ENCODE peak calls at places on chromosomes 6 and 20, in eight cellular contexts. One of them, this sample, is unnamed.

GRCh38 chr6:25370175-25371036 is 91.2 kb downstream of the CARMIL1 start:
- DNase-seq in hypothalamus: no peak
- DNase-seq in stimulated activated CD8-positive, alpha-beta memory T cell treated with anti-CD3 and anti-CD28 coated beads, Interleukin-7, amount 100 ng/mL, for 4 hours: no peak
- DNase-seq in activated CD8-positive, alpha-beta memory T cell treated with anti-CD3 and anti-CD28 coated beads for 48 hours: no peak
- DNase-seq in CD4-positive, alpha-beta memory T cell: no peak
- DNase-seq in ureter: no peak
- DNase-seq in activated gamma-delta T cell treated with Interleukin-2 at 50 U/mL for 16 hours: no peak
- DNase-seq in neuronal stem cell: no peak
- DNase-seq in this sample: peak; percentile 75

GRCh38 chr6:152004036-152004566 is 196.6 kb downstream of the ESR1 start:
- DNase-seq in activated gamma-delta T cell treated with Interleukin-2 at 50 U/mL for 16 hours: no peak
- DNase-seq in neuronal stem cell: no peak
- DNase-seq in CD4-positive, alpha-beta memory T cell: no peak
- DNase-seq in activated CD8-positive, alpha-beta memory T cell treated with anti-CD3 and anti-CD28 coated beads for 48 hours: no peak
- DNase-seq in stimulated activated CD8-positive, alpha-beta memory T cell treated with anti-CD3 and anti-CD28 coated beads, Interleukin-7, amount 100 ng/mL, for 4 hours: no peak
- DNase-seq in hypothalamus: no peak
- DNase-seq in ureter: no peak
- DNase-seq in this sample: no peak

GRCh38 chr6:24702720-24703282 is 16.2 kb downstream of the C6orf62 start:
- DNase-seq in CD4-positive, alpha-beta memory T cell: no peak
- DNase-seq in activated gamma-delta T cell treated with Interleukin-2 at 50 U/mL for 16 hours: no peak
- DNase-seq in hypothalamus: no peak
- DNase-seq in activated CD8-positive, alpha-beta memory T cell treated with anti-CD3 and anti-CD28 coated beads for 48 hours: no peak
- DNase-seq in ureter: no peak
- DNase-seq in neuronal stem cell: no peak
- DNase-seq in stimulated activated CD8-positive, alpha-beta memory T cell treated with anti-CD3 and anti-CD28 coated beads, Interleukin-7, amount 100 ng/mL, for 4 hours: no peak
- DNase-seq in this sample: no peak

GRCh38 chr6:169571123-169571962 is 130.5 kb downstream of the WDR27 start:
- DNase-seq in CD4-positive, alpha-beta memory T cell: no peak
- DNase-seq in ureter: no peak
- DNase-seq in activated gamma-delta T cell treated with Interleukin-2 at 50 U/mL for 16 hours: no peak
- DNase-seq in neuronal stem cell: no peak
- DNase-seq in hypothalamus: no peak
- DNase-seq in activated CD8-positive, alpha-beta memory T cell treated with anti-CD3 and anti-CD28 coated beads for 48 hours: no peak
- DNase-seq in stimulated activated CD8-positive, alpha-beta memory T cell treated with anti-CD3 and anti-CD28 coated beads, Interleukin-7, amount 100 ng/mL, for 4 hours: no peak
- DNase-seq in this sample: no peak

GRCh38 chr20:64160118-64160517 is 4.1 kb upstream of the MYT1 start:
- DNase-seq in CD4-positive, alpha-beta memory T cell: no peak
- DNase-seq in activated gamma-delta T cell treated with Interleukin-2 at 50 U/mL for 16 hours: no peak
- DNase-seq in neuronal stem cell: peak; percentile 43
- DNase-seq in activated CD8-positive, alpha-beta memory T cell treated with anti-CD3 and anti-CD28 coated beads for 48 hours: no peak
- DNase-seq in ureter: no peak
- DNase-seq in hypothalamus: no peak
- DNase-seq in stimulated activated CD8-positive, alpha-beta memory T cell treated with anti-CD3 and anti-CD28 coated beads, Interleukin-7, amount 100 ng/mL, for 4 hours: no peak
- DNase-seq in this sample: no peak

GRCh38 chr6:31717499-31718222 is 2.5 kb downstream of the LY6G6D start:
- DNase-seq in ureter: no peak
- DNase-seq in neuronal stem cell: no peak
- DNase-seq in CD4-positive, alpha-beta memory T cell: no peak
- DNase-seq in activated CD8-positive, alpha-beta memory T cell treated with anti-CD3 and anti-CD28 coated beads for 48 hours: no peak
- DNase-seq in hypothalamus: no peak
- DNase-seq in stimulated activated CD8-positive, alpha-beta memory T cell treated with anti-CD3 and anti-CD28 coated beads, Interleukin-7, amount 100 ng/mL, for 4 hours: no peak
- DNase-seq in activated gamma-delta T cell treated with Interleukin-2 at 50 U/mL for 16 hours: no peak
- DNase-seq in this sample: no peak

GRCh38 chr6:149567194-149567586 is 1.0 kb downstream of the GINM1 start:
- DNase-seq in hypothalamus: no peak
- DNase-seq in ureter: no peak
- DNase-seq in activated CD8-positive, alpha-beta memory T cell treated with anti-CD3 and anti-CD28 coated beads for 48 hours: no peak
- DNase-seq in neuronal stem cell: no peak
- DNase-seq in stimulated activated CD8-positive, alpha-beta memory T cell treated with anti-CD3 and anti-CD28 coated beads, Interleukin-7, amount 100 ng/mL, for 4 hours: no peak
- DNase-seq in activated gamma-delta T cell treated with Interleukin-2 at 50 U/mL for 16 hours: no peak
- DNase-seq in CD4-positive, alpha-beta memory T cell: no peak
- DNase-seq in this sample: no peak

GRCh38 chr6:29834564-29835436 is 7.2 kb downstream of the HLA-G start:
- DNase-seq in CD4-positive, alpha-beta memory T cell: no peak
- DNase-seq in stimulated activated CD8-positive, alpha-beta memory T cell treated with anti-CD3 and anti-CD28 coated beads, Interleukin-7, amount 100 ng/mL, for 4 hours: no peak
- DNase-seq in neuronal stem cell: peak; percentile 33
- DNase-seq in hypothalamus: peak; percentile 9
- DNase-seq in ureter: no peak
- DNase-seq in activated gamma-delta T cell treated with Interleukin-2 at 50 U/mL for 16 hours: peak; percentile 54
- DNase-seq in activated CD8-positive, alpha-beta memory T cell treated with anti-CD3 and anti-CD28 coated beads for 48 hours: peak; percentile 58
- DNase-seq in this sample: no peak

GRCh38 chr6:3284436-3284876 is 25.7 kb downstream of the PSMG4 start:
- DNase-seq in activated CD8-positive, alpha-beta memory T cell treated with anti-CD3 and anti-CD28 coated beads for 48 hours: no peak
- DNase-seq in activated gamma-delta T cell treated with Interleukin-2 at 50 U/mL for 16 hours: no peak
- DNase-seq in CD4-positive, alpha-beta memory T cell: no peak
- DNase-seq in stimulated activated CD8-positive, alpha-beta memory T cell treated with anti-CD3 and anti-CD28 coated beads, Interleukin-7, amount 100 ng/mL, for 4 hours: no peak
- DNase-seq in hypothalamus: peak; percentile 20
- DNase-seq in ureter: no peak
- DNase-seq in neuronal stem cell: no peak
- DNase-seq in this sample: no peak

GRCh38 chr6:166904101-166904746 is 52.1 kb downstream of the RNASET2 start:
- DNase-seq in hypothalamus: peak; percentile 42
- DNase-seq in activated CD8-positive, alpha-beta memory T cell treated with anti-CD3 and anti-CD28 coated beads for 48 hours: no peak
- DNase-seq in CD4-positive, alpha-beta memory T cell: no peak
- DNase-seq in neuronal stem cell: peak; percentile 17
- DNase-seq in ureter: no peak
- DNase-seq in activated gamma-delta T cell treated with Interleukin-2 at 50 U/mL for 16 hours: no peak
- DNase-seq in stimulated activated CD8-positive, alpha-beta memory T cell treated with anti-CD3 and anti-CD28 coated beads, Interleukin-7, amount 100 ng/mL, for 4 hours: no peak
- DNase-seq in this sample: no peak

GRCh38 chr6:124937645-124938044 is 24.6 kb upstream of the RNF217 start:
- DNase-seq in ureter: no peak
- DNase-seq in hypothalamus: no peak
- DNase-seq in activated gamma-delta T cell treated with Interleukin-2 at 50 U/mL for 16 hours: no peak
- DNase-seq in CD4-positive, alpha-beta memory T cell: no peak
- DNase-seq in stimulated activated CD8-positive, alpha-beta memory T cell treated with anti-CD3 and anti-CD28 coated beads, Interleukin-7, amount 100 ng/mL, for 4 hours: no peak
- DNase-seq in activated CD8-positive, alpha-beta memory T cell treated with anti-CD3 and anti-CD28 coated beads for 48 hours: no peak
- DNase-seq in neuronal stem cell: no peak
- DNase-seq in this sample: no peak

GRCh38 chr20:35329435-35330139 is 37.4 kb upstream of the FAM83C start:
- DNase-seq in ureter: no peak
- DNase-seq in activated CD8-positive, alpha-beta memory T cell treated with anti-CD3 and anti-CD28 coated beads for 48 hours: peak; percentile 52
- DNase-seq in CD4-positive, alpha-beta memory T cell: no peak
- DNase-seq in stimulated activated CD8-positive, alpha-beta memory T cell treated with anti-CD3 and anti-CD28 coated beads, Interleukin-7, amount 100 ng/mL, for 4 hours: no peak
- DNase-seq in hypothalamus: no peak
- DNase-seq in neuronal stem cell: peak; percentile 14
- DNase-seq in activated gamma-delta T cell treated with Interleukin-2 at 50 U/mL for 16 hours: peak; percentile 11
- DNase-seq in this sample: peak; percentile 23

This sample was measured in NCI-H1694.